ENCODE peak calls at places on chromosome 6, in seven cellular contexts. S is stimulated activated CD4-positive, alpha-beta T cell treated with anti-CD3 and anti-CD28 coated beads, Interleukin-1b, Interleukin-23, amount 100 ng/mL, for 1 hour; G is GM23338; W is mucosa of descending colon; B is hypothalamus; J is nephron progenitor cell; C is T47D. X is an unnamed sample.

GRCh38 chr6:166566026-166567011 is 20.2 kb downstream of the RAMACL start:
- DNase-seq in S (no peak), G (no peak), W (no peak), B (no peak), J (no peak), C (no peak), X (no peak)

GRCh38 chr6:104995989-104996617 is 39.2 kb downstream of the LIN28B start:
- DNase-seq in S (no peak), G (no peak), W (no peak), B (no peak), J (no peak), C (peak), X (no peak)

GRCh38 chr6:95078457-95078856 is 498.9 kb upstream of the MANEA start:
- DNase-seq in S (no peak), G (peak), W (no peak), B (no peak), J (no peak), C (no peak), X (no peak)

GRCh38 chr6:88179692-88180091 is 13.5 kb upstream of the CNR1 start:
- DNase-seq in S (no peak), G (peak), W (no peak), B (no peak), J (no peak), C (no peak), X (no peak)

GRCh38 chr6:132811276-132811675 is 3.1 kb upstream of the RPS12 start:
- DNase-seq in S (no peak), G (no peak), W (no peak), B (no peak), J (no peak), C (no peak), X (no peak)

GRCh38 chr6:129251669-129252376 is 368.9 kb downstream of the LAMA2 start:
- DNase-seq in S (no peak), G (peak), W (no peak), B (no peak), J (peak), C (peak), X (no peak)

GRCh38 chr6:14747881-14748520 is 497.9 kb upstream of the JARID2 start:
- DNase-seq in S (no peak), G (no peak), W (no peak), B (no peak), J (no peak), C (no peak), X (no peak)

GRCh38 chr6:43740961-43741764 is 28.8 kb upstream of the VEGFA start:
- DNase-seq in S (no peak), G (no peak), W (no peak), B (no peak), J (no peak), C (no peak), X (no peak)

GRCh38 chr6:113591896-113592827 is 265.0 kb upstream of the MARCKS start:
- DNase-seq in S (no peak), G (peak), W (no peak), B (no peak), J (no peak), C (peak), X (no peak)

GRCh38 chr6:168888102-168888501 is 365.5 kb downstream of the THBS2 start:
- DNase-seq in S (no peak), G (no peak), W (no peak), B (no peak), J (no peak), C (no peak), X (no peak)

GRCh38 chr6:9095671-9096260 is 660.4 kb upstream of the SLC35B3 start:
- DNase-seq in S (no peak), G (no peak), W (no peak), B (no peak), J (peak), C (no peak), X (no peak)

GRCh38 chr6:68307301-68307700 is 327.8 kb upstream of the ADGRB3 start:
- DNase-seq in S (no peak), G (no peak), W (no peak), B (no peak), J (no peak), C (no peak), X (no peak)

GRCh38 chr6:85574932-85575598 is 18.6 kb downstream of the SNX14 start:
- DNase-seq in S (no peak), G (no peak), W (no peak), B (no peak), J (no peak), C (no peak), X (no peak)

GRCh38 chr6:151075527-151075926 is 164.2 kb upstream of the AKAP12 start:
- DNase-seq in S (no peak), G (no peak), W (no peak), B (no peak), J (no peak), C (no peak), X (no peak)

GRCh38 chr6:107192739-107193296 is 77.5 kb upstream of the BEND3 start:
- DNase-seq in S (no peak), G (no peak), W (no peak), B (no peak), J (no peak), C (no peak), X (no peak)

GRCh38 chr6:118580585-118581419 is 32.7 kb downstream of the PLN start:
- DNase-seq in S (no peak), G (peak), W (no peak), B (peak), J (peak), C (peak), X (no peak)

GRCh38 chr6:137283940-137284910 is 65.0 kb upstream of the IFNGR1 start:
- DNase-seq in S (no peak), G (no peak), W (no peak), B (no peak), J (no peak), C (no peak), X (no peak)

GRCh38 chr6:29011276-29011734 is 6.2 kb upstream of the ZNF311 start:
- DNase-seq in S (no peak), G (peak), W (no peak), B (peak), J (peak), C (peak), X (no peak)

GRCh38 chr6:168158280-168158979 is 79.4 kb upstream of the FRMD1 start:
- DNase-seq in S (no peak), G (no peak), W (no peak), B (no peak), J (no peak), C (no peak), X (no peak)

GRCh38 chr6:163414367-163415175 is at the start of gene QKI:
- DNase-seq in S (peak), G (peak), W (peak), B (peak), J (peak), C (peak), X (peak)

GRCh38 chr6:150867117-150867516 is 1.6 kb downstream of the MTHFD1L start:
- DNase-seq in S (no peak), G (peak), W (no peak), B (no peak), J (peak), C (no peak), X (no peak)

GRCh38 chr6:29641430-29642213 is 8.6 kb upstream of the GABBR1 start:
- DNase-seq in S (no peak), G (no peak), W (peak), B (no peak), J (no peak), C (no peak), X (no peak)

GRCh38 chr6:112906737-112907136 is 559.6 kb downstream of the RFPL4B start:
- DNase-seq in S (no peak), G (no peak), W (no peak), B (no peak), J (no peak), C (peak), X (no peak)

GRCh38 chr6:63589955-63590411 is 17.7 kb downstream of the LOC128125822 start:
- DNase-seq in S (no peak), G (peak), W (no peak), B (no peak), J (no peak), C (peak), X (no peak)

GRCh38 chr6:32969685-32970412 is 1.5 kb downstream of the BRD2 start:
- DNase-seq in S (no peak), G (peak), W (peak), B (peak), J (peak), C (peak), X (peak)

GRCh38 chr6:62283828-62284411 is 2.1 kb downstream of the KHDRBS2 start:
- DNase-seq in S (no peak), G (peak), W (no peak), B (no peak), J (peak), C (peak), X (no peak)

GRCh38 chr6:125746731-125747588 is 2.5 kb upstream of the HEY2 start:
- DNase-seq in S (peak), G (peak), W (no peak), B (peak), J (peak), C (no peak), X (no peak)

GRCh38 chr6:46848684-46849360 is 55.6 kb downstream of the MEP1A start:
- DNase-seq in S (no peak), G (peak), W (peak), B (peak), J (peak), C (peak), X (peak)

GRCh38 chr6:158849899-158850806 is 31.0 kb upstream of the EZR start:
- DNase-seq in S (peak), G (peak), W (no peak), B (no peak), J (no peak), C (peak), X (no peak)

GRCh38 chr6:169862464-169863148 is 111.2 kb downstream of the ERMARD start:
- DNase-seq in S (no peak), G (no peak), W (no peak), B (no peak), J (no peak), C (no peak), X (no peak)

GRCh38 chr6:4451718-4452117 is 316.3 kb upstream of the ECI2 start:
- DNase-seq in S (no peak), G (no peak), W (no peak), B (no peak), J (no peak), C (no peak), X (no peak)

GRCh38 chr6:143007626-143008025 is 53.1 kb upstream of the AIG1 start:
- DNase-seq in S (no peak), G (no peak), W (no peak), B (no peak), J (no peak), C (no peak), X (no peak)

GRCh38 chr6:151044465-151045441 is 179.3 kb downstream of the MTHFD1L start:
- DNase-seq in S (no peak), G (peak), W (peak), B (no peak), J (peak), C (peak), X (no peak)

GRCh38 chr6:165663736-165664552 is 903 bp upstream of the PDE10A start:
- DNase-seq in S (no peak), G (peak), W (no peak), B (no peak), J (peak), C (no peak), X (no peak)

GRCh38 chr6:56699066-56699654 is 56.5 kb upstream of the DST start:
- DNase-seq in S (no peak), G (no peak), W (no peak), B (no peak), J (no peak), C (peak), X (no peak)

GRCh38 chr6:155436981-155437749 is 18.5 kb downstream of the NOX3 start:
- DNase-seq in S (no peak), G (no peak), W (no peak), B (no peak), J (no peak), C (no peak), X (no peak)

GRCh38 chr6:5851261-5851757 is 155.4 kb downstream of the NRN1 start:
- DNase-seq in S (peak), G (peak), W (peak), B (peak), J (peak), C (no peak), X (peak)

GRCh38 chr6:72783667-72784066 is 161.8 kb downstream of the KCNQ5 start:
- DNase-seq in S (no peak), G (no peak), W (no peak), B (no peak), J (no peak), C (peak), X (no peak)

GRCh38 chr6:108288742-108289141 is 6.1 kb upstream of the AFG1L start:
- DNase-seq in S (no peak), G (no peak), W (no peak), B (no peak), J (no peak), C (no peak), X (no peak)